ENCODE peak calls at places on chromosomes 1 and 21, in six cellular contexts. G, C, A, Z, D and R are unnamed samples.

GRCh38 chr1:203084588-203085527 is 954 bp downstream of the MYOG start:
- DNase-seq in C (no peak), A (no peak), G (no peak), D (peak), Z (no peak), R (no peak)

GRCh38 chr1:167502719-167503452 is 15.4 kb downstream of the CD247 start:
- DNase-seq in D (no peak), Z (no peak), C (no peak), G (no peak), A (no peak), R (no peak)

GRCh38 chr1:46522184-46522968 is 29.1 kb downstream of the KNCN start:
- DNase-seq in D (no peak), G (no peak), A (peak), C (peak), Z (no peak), R (no peak)

GRCh38 chr1:75707191-75707590 is 17.3 kb upstream of the ACADM start:
- DNase-seq in Z (no peak), D (no peak), G (no peak), A (no peak), C (no peak), R (no peak)

GRCh38 chr1:242523282-242523967 is 1.1 kb downstream of the PLD5 start:
- DNase-seq in A (peak), D (no peak), C (no peak), G (no peak), Z (no peak), R (peak)

GRCh38 chr1:231278100-231278790 is 37.2 kb downstream of the GNPAT start:
- DNase-seq in A (no peak), G (no peak), D (no peak), C (no peak), Z (no peak), R (no peak)

GRCh38 chr1:24526940-24527542 is 24.4 kb downstream of the RCAN3 start:
- DNase-seq in A (no peak), D (no peak), Z (peak), C (no peak), G (peak), R (peak)

GRCh38 chr1:107680579-107680985 is 284.4 kb downstream of the VAV3 start:
- DNase-seq in G (no peak), Z (no peak), C (no peak), A (no peak), D (no peak), R (no peak)

GRCh38 chr1:230550428-230550827 is 91.9 kb upstream of the COG2 start:
- DNase-seq in G (no peak), A (no peak), C (peak), Z (no peak), D (peak), R (no peak)

GRCh38 chr1:41366428-41367101 is 5.3 kb downstream of the FOXO6 start:
- DNase-seq in D (no peak), Z (peak), A (no peak), G (peak), C (no peak), R (peak)

GRCh38 chr1:53498555-53499142 is 39.5 kb downstream of the DMRTB1 start:
- DNase-seq in D (no peak), A (no peak), C (no peak), Z (no peak), G (no peak), R (no peak)

GRCh38 chr1:155904261-155904660 is 6.9 kb downstream of the RIT1 start:
- DNase-seq in Z (no peak), C (no peak), A (no peak), G (no peak), D (no peak), R (no peak)

GRCh38 chr1:88655685-88656299 is 28.3 kb upstream of the PKN2 start:
- DNase-seq in Z (no peak), D (no peak), A (no peak), G (no peak), C (peak), R (peak)

GRCh38 chr1:83761084-83761760 is 237.7 kb downstream of the TTLL7 start:
- DNase-seq in C (no peak), A (no peak), D (no peak), G (no peak), Z (no peak), R (peak)

GRCh38 chr1:39105841-39106765 is 80.0 kb downstream of the NDUFS5 start:
- DNase-seq in Z (peak), C (no peak), D (no peak), G (peak), A (peak), R (peak)

GRCh38 chr21:32246571-32246970 is 32.3 kb downstream of the MIS18A start:
- DNase-seq in C (no peak), D (peak), G (no peak), Z (no peak), A (no peak), R (no peak)

GRCh38 chr1:226678251-226678650 is 60.8 kb downstream of the ITPKB start:
- DNase-seq in Z (no peak), C (no peak), D (no peak), G (no peak), A (no peak), R (no peak)